ENCODE peak calls at places on chromosome 3, in eight cellular contexts. H, R, C, E, F, G, A and Y are unnamed samples.

GRCh38 chr3:49469037-49469875 is 811 bp upstream of the DAG1 start:
- DNase-seq in H (no peak), R (peak), C (peak), E (peak), F (peak), G (peak), A (peak), Y (peak)

GRCh38 chr3:158768881-158769518 is 32.9 kb upstream of the MFSD1 start:
- DNase-seq in H (no peak), R (peak), C (peak), E (peak), F (no peak), G (peak), A (peak), Y (peak)

GRCh38 chr3:126389112-126389791 is 5.5 kb upstream of the CFAP100 start:
- DNase-seq in H (peak), R (peak), C (peak), E (peak), F (peak), G (peak), A (peak), Y (peak)

GRCh38 chr3:197174927-197175326 is 123.5 kb downstream of the DLG1 start:
- DNase-seq in H (no peak), R (no peak), C (no peak), E (no peak), F (no peak), G (no peak), A (no peak), Y (no peak)

GRCh38 chr3:153080778-153081240 is 81.2 kb upstream of the RAP2B start:
- DNase-seq in H (no peak), R (no peak), C (no peak), E (no peak), F (no peak), G (no peak), A (no peak), Y (no peak)

GRCh38 chr3:77726509-77726908 is 686.6 kb downstream of the ROBO2 start:
- DNase-seq in H (no peak), R (no peak), C (no peak), E (no peak), F (no peak), G (no peak), A (no peak), Y (no peak)

GRCh38 chr3:182902236-182902635 is 78.1 kb downstream of the DCUN1D1 start:
- DNase-seq in H (no peak), R (no peak), C (no peak), E (no peak), F (no peak), G (no peak), A (no peak), Y (no peak)

GRCh38 chr3:29453278-29453961 is 172.5 kb downstream of the RBMS3 start:
- DNase-seq in H (no peak), R (peak), C (no peak), E (peak), F (peak), G (no peak), A (peak), Y (no peak)

GRCh38 chr3:153744884-153745283 is 376.3 kb upstream of the ARHGEF26 start:
- DNase-seq in H (no peak), R (no peak), C (peak), E (no peak), F (no peak), G (no peak), A (no peak), Y (no peak)

GRCh38 chr3:47288966-47289910 is 6.5 kb downstream of the KLHL18 start:
- DNase-seq in H (no peak), R (no peak), C (no peak), E (no peak), F (peak), G (no peak), A (no peak), Y (no peak)

GRCh38 chr3:58899159-58899952 is 150.5 kb downstream of the CFAP20DC start:
- DNase-seq in H (no peak), R (peak), C (peak), E (no peak), F (peak), G (no peak), A (peak), Y (peak)

GRCh38 chr3:146473726-146474125 is 4.4 kb upstream of the PLSCR2 start:
- DNase-seq in H (no peak), R (no peak), C (no peak), E (no peak), F (no peak), G (no peak), A (no peak), Y (no peak)

GRCh38 chr3:7927864-7928263 is 573.8 kb upstream of the LMCD1 start:
- DNase-seq in H (no peak), R (no peak), C (no peak), E (no peak), F (no peak), G (no peak), A (no peak), Y (no peak)

GRCh38 chr3:152557302-152557999 is 277.5 kb upstream of the P2RY1 start:
- DNase-seq in H (no peak), R (no peak), C (no peak), E (no peak), F (no peak), G (no peak), A (no peak), Y (no peak)

GRCh38 chr3:12287727-12288465 is 974 bp upstream of the PPARG start:
- DNase-seq in H (no peak), R (no peak), C (peak), E (peak), F (no peak), G (no peak), A (peak), Y (peak)

GRCh38 chr3:52333869-52334557 is 17.9 kb downstream of the DNAH1 start:
- DNase-seq in H (no peak), R (no peak), C (peak), E (no peak), F (no peak), G (no peak), A (no peak), Y (no peak)

GRCh38 chr3:122994954-122995353 is 32.6 kb downstream of the SEMA5B start:
- DNase-seq in H (no peak), R (no peak), C (no peak), E (no peak), F (no peak), G (no peak), A (no peak), Y (peak)

GRCh38 chr3:61847784-61848462 is 286.6 kb downstream of the PTPRG start:
- DNase-seq in H (no peak), R (peak), C (peak), E (no peak), F (peak), G (peak), A (peak), Y (peak)

GRCh38 chr3:127428344-127429001 is 140.6 kb upstream of the PRR20G start:
- DNase-seq in H (no peak), R (no peak), C (no peak), E (no peak), F (peak), G (no peak), A (no peak), Y (no peak)

GRCh38 chr3:162978136-162978535 is 1481.5 kb downstream of the OTOL1 start:
- DNase-seq in H (no peak), R (no peak), C (peak), E (no peak), F (no peak), G (no peak), A (no peak), Y (peak)

GRCh38 chr3:64188810-64189560 is 36.3 kb downstream of the PRICKLE2 start:
- DNase-seq in H (no peak), R (no peak), C (peak), E (peak), F (peak), G (no peak), A (peak), Y (peak)

GRCh38 chr3:113231391-113231790 is 20.0 kb downstream of the BOC start:
- DNase-seq in H (no peak), R (no peak), C (peak), E (no peak), F (no peak), G (no peak), A (no peak), Y (no peak)

GRCh38 chr3:48434591-48435222 is 4.8 kb upstream of the PLXNB1 start:
- DNase-seq in H (no peak), R (no peak), C (no peak), E (no peak), F (no peak), G (no peak), A (no peak), Y (no peak)

GRCh38 chr3:45051685-45052084 is 25.6 kb downstream of the CLEC3B start:
- DNase-seq in H (no peak), R (no peak), C (no peak), E (no peak), F (no peak), G (no peak), A (no peak), Y (no peak)

GRCh38 chr3:26070854-26071253 is 281.0 kb downstream of the OXSM start:
- DNase-seq in H (no peak), R (no peak), C (no peak), E (no peak), F (no peak), G (no peak), A (no peak), Y (no peak)

GRCh38 chr3:25664066-25664809 is 469 bp downstream of the TOP2B start:
- DNase-seq in H (peak), R (peak), C (peak), E (peak), F (peak), G (peak), A (peak), Y (peak)

GRCh38 chr3:177357352-177358084 is 160.2 kb upstream of the TBL1XR1 start:
- DNase-seq in H (no peak), R (peak), C (peak), E (no peak), F (peak), G (no peak), A (peak), Y (peak)

GRCh38 chr3:168081171-168081771 is 14.5 kb downstream of the GOLIM4 start:
- DNase-seq in H (no peak), R (no peak), C (peak), E (no peak), F (no peak), G (no peak), A (no peak), Y (no peak)

GRCh38 chr3:33256249-33256648 is 21.0 kb upstream of the FBXL2 start:
- DNase-seq in H (no peak), R (no peak), C (no peak), E (no peak), F (no peak), G (no peak), A (no peak), Y (no peak)

GRCh38 chr3:44981751-44982150 is 5.7 kb downstream of the EXOSC7 start:
- DNase-seq in H (no peak), R (no peak), C (no peak), E (no peak), F (peak), G (no peak), A (no peak), Y (no peak)

GRCh38 chr3:138916824-138917223 is 30.1 kb downstream of the FOXL2 start:
- DNase-seq in H (no peak), R (no peak), C (no peak), E (peak), F (no peak), G (no peak), A (peak), Y (no peak)

GRCh38 chr3:170997966-170998913 is 28.3 kb downstream of the SLC2A2 start:
- DNase-seq in H (no peak), R (no peak), C (peak), E (no peak), F (no peak), G (no peak), A (peak), Y (peak)

GRCh38 chr3:17315905-17316304 is 426.5 kb downstream of the TBC1D5 start:
- DNase-seq in H (no peak), R (no peak), C (no peak), E (no peak), F (no peak), G (no peak), A (no peak), Y (no peak)

GRCh38 chr3:3743754-3744153 is 55.5 kb upstream of the LRRN1 start:
- DNase-seq in H (no peak), R (no peak), C (no peak), E (no peak), F (no peak), G (no peak), A (no peak), Y (no peak)

GRCh38 chr3:11285471-11285870 is 13.3 kb downstream of the ATG7 start:
- DNase-seq in H (no peak), R (no peak), C (no peak), E (no peak), F (no peak), G (no peak), A (no peak), Y (no peak)

GRCh38 chr3:187850256-187851010 is 105.2 kb upstream of the BCL6 start:
- DNase-seq in H (no peak), R (peak), C (no peak), E (no peak), F (no peak), G (peak), A (no peak), Y (no peak)

GRCh38 chr3:123576119-123576518 is 8.7 kb downstream of the HACD2 start:
- DNase-seq in H (no peak), R (no peak), C (peak), E (no peak), F (no peak), G (no peak), A (no peak), Y (no peak)

GRCh38 chr3:155646554-155647189 is 98.2 kb downstream of the PLCH1 start:
- DNase-seq in H (no peak), R (no peak), C (no peak), E (no peak), F (no peak), G (no peak), A (no peak), Y (no peak)

GRCh38 chr3:146148468-146148931 is 12.5 kb downstream of the PLOD2 start:
- DNase-seq in H (no peak), R (no peak), C (peak), E (no peak), F (no peak), G (no peak), A (no peak), Y (no peak)

GRCh38 chr3:9080165-9080564 is 116.9 kb upstream of the RAD18 start:
- DNase-seq in H (no peak), R (no peak), C (peak), E (no peak), F (no peak), G (no peak), A (no peak), Y (no peak)
- H3K27ac ChIP-seq in H (no peak), R (no peak), C (no peak), E (no peak), F (no peak), G (no peak), A (no peak), Y (no peak)

DNA sequence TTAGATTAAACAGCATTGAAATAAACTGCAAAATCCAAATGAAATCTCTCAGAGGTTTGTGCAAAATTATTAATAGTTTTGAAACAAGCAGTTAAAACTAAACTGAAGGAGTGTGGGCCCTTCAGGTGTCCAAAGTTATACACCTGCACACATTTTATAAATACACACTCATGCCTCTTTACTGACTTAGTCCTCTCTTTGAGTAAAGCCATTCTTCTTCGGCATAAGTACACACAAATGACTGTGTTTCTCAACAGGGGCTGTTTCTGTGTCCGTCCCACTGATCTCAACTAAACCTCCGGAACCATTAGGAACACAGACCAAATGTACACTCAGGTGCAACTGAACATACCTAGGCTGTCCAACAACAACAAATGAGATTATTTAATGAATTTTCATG is 18.8 kb downstream of the MECOM start:
- DNase-seq in H (no peak), R (no peak), C (no peak), E (no peak), F (no peak), G (no peak), A (no peak), Y (no peak)
- H3K27ac ChIP-seq in H (no peak), R (no peak), C (no peak), E (no peak), F (no peak), G (no peak), A (no peak), Y (no peak)

DNA sequence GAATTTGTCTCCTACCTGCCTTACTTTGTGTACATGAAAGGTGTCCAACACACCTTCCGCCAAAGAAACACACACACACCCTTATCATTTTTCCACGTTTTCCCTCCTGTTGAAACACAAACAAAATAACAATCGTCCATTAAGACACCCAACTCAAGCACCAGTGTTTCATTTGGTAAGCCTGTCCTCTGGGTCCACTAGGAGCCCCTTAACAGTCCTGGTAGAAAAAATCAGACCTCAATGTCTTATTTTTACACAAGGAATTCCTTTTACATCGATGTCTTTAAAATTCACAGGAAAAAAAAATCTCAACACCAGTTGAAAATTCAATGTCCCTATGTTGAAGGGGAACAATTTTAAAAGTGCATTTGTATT is 4.0 kb downstream of the HES1 start:
- DNase-seq in H (no peak), R (no peak), C (peak), E (no peak), F (no peak), G (no peak), A (no peak), Y (no peak)
- H3K27ac ChIP-seq in H (no peak), R (peak), C (peak), E (peak), F (no peak), G (peak), A (peak), Y (peak)

GRCh38 chr3:87359025-87359424 is 82.6 kb upstream of the POU1F1 start:
- DNase-seq in H (no peak), R (no peak), C (no peak), E (no peak), F (no peak), G (no peak), A (no peak), Y (no peak)

GRCh38 chr3:87358066-87358465 is 81.7 kb upstream of the POU1F1 start:
- DNase-seq in H (no peak), R (no peak), C (no peak), E (no peak), F (no peak), G (no peak), A (no peak), Y (no peak)

GRCh38 chr3:87359807-87360206 is 83.4 kb upstream of the POU1F1 start:
- DNase-seq in H (no peak), R (no peak), C (no peak), E (peak), F (no peak), G (no peak), A (peak), Y (no peak)

GRCh38 chr3:87361956-87362355 is 85.6 kb upstream of the POU1F1 start:
- DNase-seq in H (no peak), R (no peak), C (no peak), E (no peak), F (no peak), G (no peak), A (no peak), Y (no peak)

DNA sequence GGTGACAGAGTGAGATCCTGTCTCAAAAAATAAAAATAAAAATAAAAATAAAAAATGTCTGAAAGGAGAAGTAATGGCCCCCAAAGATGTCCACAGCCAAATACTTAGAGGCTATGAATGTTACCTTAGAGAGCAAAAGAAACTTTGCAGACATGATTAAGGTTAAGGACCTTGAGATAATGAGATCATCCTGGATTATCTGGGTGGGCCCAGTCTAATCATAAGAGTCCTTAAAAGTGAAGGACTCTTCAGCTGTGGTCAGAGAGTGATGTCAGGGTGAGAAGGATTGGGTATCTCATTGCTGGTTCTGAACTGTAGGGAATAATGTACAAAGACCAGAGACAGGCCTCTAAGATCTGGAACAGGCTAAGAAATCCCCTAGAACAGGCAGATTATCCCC is 84.9 kb upstream of the POU1F1 start:
- DNase-seq in H (no peak), R (no peak), C (no peak), E (no peak), F (no peak), G (no peak), A (no peak), Y (no peak)
- H3K27ac ChIP-seq in H (no peak), R (no peak), C (no peak), E (no peak), F (no peak), G (no peak), A (no peak), Y (no peak)

GRCh38 chr3:193620055-193620454 is 27.0 kb downstream of the OPA1 start:
- DNase-seq in H (no peak), R (no peak), C (no peak), E (no peak), F (no peak), G (no peak), A (no peak), Y (no peak)

GRCh38 chr3:193617628-193618027 is 24.6 kb downstream of the OPA1 start:
- DNase-seq in H (no peak), R (no peak), C (no peak), E (no peak), F (no peak), G (no peak), A (no peak), Y (no peak)

DNA sequence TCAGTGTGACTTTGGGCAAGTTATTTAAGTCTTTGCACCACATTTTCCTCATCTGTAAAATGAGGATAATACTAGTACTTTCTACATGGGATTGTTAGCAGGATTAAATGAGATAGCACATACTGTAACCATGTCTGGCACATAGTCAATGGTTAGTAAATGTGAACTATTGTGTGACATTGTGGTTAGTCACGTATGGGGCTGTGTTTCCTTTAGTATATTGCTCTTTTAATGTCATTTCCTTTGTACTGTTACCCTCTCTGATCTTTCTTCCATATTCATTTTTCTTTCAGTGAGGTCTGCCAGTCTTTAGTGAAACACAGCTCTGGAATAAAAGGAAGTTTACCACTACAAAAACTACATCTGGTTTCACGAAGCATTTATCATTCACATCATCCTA is 21.4 kb downstream of the OPA1 start:
- DNase-seq in H (no peak), R (no peak), C (no peak), E (no peak), F (no peak), G (no peak), A (no peak), Y (no peak)
- H3K27ac ChIP-seq in H (no peak), R (no peak), C (no peak), E (no peak), F (no peak), G (no peak), A (no peak), Y (no peak)